ENCODE peak calls at places on chromosomes 5 and 9, in four cellular contexts. Q is cardiac fibroblast, S is mammary epithelial cell, Y is fibroblast of lung. C is an unnamed sample.

GRCh38 chr5:32779754-32780415 is 68.8 kb downstream of the NPR3 start:
- DNase-seq in S (no peak), Q (no peak), Y (peak), C (no peak)

GRCh38 chr9:75001719-75002421 is 26.2 kb downstream of the CARNMT1 start:
- DNase-seq in S (peak), Q (peak), Y (peak), C (peak)

GRCh38 chr9:28056006-28056405 is 482.7 kb upstream of the C9orf72 start:
- DNase-seq in Q (no peak), Y (no peak), S (no peak), C (no peak)

GRCh38 chr5:112733586-112733985 is 4.1 kb upstream of the APC start:
- DNase-seq in S (peak), Y (no peak), Q (no peak), C (no peak)

GRCh38 chr5:77398458-77398857 is 93.7 kb downstream of the WDR41 start:
- DNase-seq in Q (no peak), Y (no peak), S (no peak), C (no peak)

GRCh38 chr5:56060276-56061110 is 65.7 kb upstream of the IL6ST start:
- DNase-seq in S (no peak), Y (peak), Q (no peak), C (no peak)

GRCh38 chr5:125349432-125349831 is 603.0 kb upstream of the ZNF608 start:
- DNase-seq in S (no peak), Q (peak), Y (peak), C (peak)

GRCh38 chr9:114077162-114077837 is 800 bp downstream of the AMBP start:
- DNase-seq in S (no peak), Q (no peak), Y (no peak), C (no peak)

GRCh38 chr9:36056896-36057295 is 20.2 kb downstream of the RECK start:
- DNase-seq in Q (no peak), Y (no peak), S (no peak), C (no peak)

GRCh38 chr9:78021692-78022091 is 9.9 kb downstream of the GNAQ start:
- DNase-seq in Y (no peak), Q (peak), S (no peak), C (peak)

GRCh38 chr9:34995288-34996060 is 5.9 kb downstream of the DNAJB5 start:
- DNase-seq in S (peak), Y (peak), Q (peak), C (peak)

GRCh38 chr5:102722930-102723329 is 32.2 kb upstream of the PAM start:
- DNase-seq in Y (peak), Q (peak), S (peak), C (peak)

GRCh38 chr5:134143964-134144941 is 29.8 kb downstream of the TCF7 start:
- DNase-seq in S (no peak), Y (no peak), Q (no peak), C (no peak)

GRCh38 chr5:54738118-54738972 is 220.8 kb downstream of the SNX18 start:
- DNase-seq in Q (peak), Y (peak), S (no peak), C (no peak)

GRCh38 chr5:1801061-1801953 is at the start of gene NDUFS6:
- DNase-seq in S (peak), Q (peak), Y (peak), C (peak)

GRCh38 chr9:22337261-22337660 is 109.4 kb upstream of the DMRTA1 start:
- DNase-seq in S (no peak), Y (peak), Q (no peak), C (no peak)

GRCh38 chr9:3043369-3043768 is 199.5 kb upstream of the PUM3 start:
- DNase-seq in Y (peak), S (no peak), Q (peak), C (peak)

GRCh38 chr9:121445986-121446385 is 53.7 kb downstream of the GGTA1 start:
- DNase-seq in Q (no peak), S (no peak), Y (no peak), C (no peak)

GRCh38 chr5:172748341-172748843 is 22.6 kb downstream of the DUSP1 start:
- DNase-seq in S (no peak), Q (peak), Y (peak), C (peak)

GRCh38 chr5:168819004-168819626 is 239.9 kb upstream of the PANK3 start:
- DNase-seq in Q (no peak), Y (no peak), S (no peak), C (no peak)

GRCh38 chr9:15423328-15423985 is 781 bp downstream of the SNAPC3 start:
- DNase-seq in S (peak), Q (peak), Y (peak), C (peak)

GRCh38 chr5:53170748-53171349 is 61.3 kb upstream of the MOCS2 start:
- DNase-seq in Q (peak), Y (peak), S (peak), C (peak)

GRCh38 chr5:104223885-104224773 is 661.5 kb upstream of the NUDT12 start:
- DNase-seq in S (no peak), Y (no peak), Q (no peak), C (no peak)

GRCh38 chr5:178249191-178249989 is 16.8 kb upstream of the PHYKPL start:
- DNase-seq in Y (peak), S (peak), Q (peak), C (peak)

GRCh38 chr9:137277329-137278041 is at the start of gene TOR4A:
- DNase-seq in Q (peak), Y (peak), S (no peak), C (peak)

GRCh38 chr5:60977956-60978737 is 33.1 kb downstream of the NDUFAF2 start:
- DNase-seq in Y (no peak), S (no peak), Q (no peak), C (no peak)

GRCh38 chr5:148403344-148403743 is 19.6 kb downstream of the FBXO38 start:
- DNase-seq in S (no peak), Y (no peak), Q (no peak), C (no peak)

GRCh38 chr5:109721741-109722140 is 32.0 kb downstream of the MAN2A1 start:
- DNase-seq in Y (no peak), Q (no peak), S (no peak), C (no peak)

GRCh38 chr5:34868736-34869135 is 29.8 kb downstream of the TTC23L start:
- DNase-seq in Q (no peak), S (no peak), Y (no peak), C (no peak)

GRCh38 chr5:958701-959571 is 49.7 kb upstream of the NKD2 start:
- DNase-seq in S (peak), Q (peak), Y (peak), C (peak)

GRCh38 chr5:140372971-140373487 is 13.0 kb downstream of the SLC4A9 start:
- DNase-seq in Q (peak), S (peak), Y (peak), C (peak)

GRCh38 chr9:87285183-87285582 is 212.5 kb upstream of the DAPK1 start:
- DNase-seq in S (no peak), Q (no peak), Y (peak), C (no peak)

GRCh38 chr9:87286506-87286905 is 211.2 kb upstream of the DAPK1 start:
- DNase-seq in S (no peak), Y (no peak), Q (no peak), C (no peak)

GRCh38 chr9:87292449-87293191 is 205.0 kb upstream of the DAPK1 start:
- DNase-seq in Y (peak), S (no peak), Q (peak), C (peak)

DNA sequence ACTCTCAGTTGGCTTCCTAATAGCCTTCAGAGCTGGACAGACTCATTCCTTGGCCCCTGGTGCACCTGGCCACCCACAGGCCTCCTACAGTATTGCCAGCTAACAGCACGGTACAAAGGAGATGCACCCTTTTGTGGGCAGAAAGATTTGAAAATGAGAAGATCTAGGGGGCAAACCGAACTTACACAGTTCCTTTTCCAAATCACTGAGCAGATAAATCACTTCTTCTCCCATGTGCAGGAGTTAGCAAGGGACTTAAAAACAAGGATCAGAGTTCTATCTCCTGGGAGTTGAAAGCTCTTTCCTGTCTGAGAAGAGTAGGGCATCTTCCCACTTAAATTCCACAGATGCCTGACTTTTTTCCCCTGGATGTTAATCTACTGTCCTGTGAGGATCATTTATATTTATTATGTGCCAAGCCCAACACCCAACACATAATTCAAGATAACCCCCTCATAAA is 207.4 kb upstream of the DAPK1 start:
- DNase-seq in S (peak), Y (peak), Q (peak), C (no peak)
- TF ChIP-seq CTCF in S (peak), Y (peak), Q (peak), C (peak)

DNA sequence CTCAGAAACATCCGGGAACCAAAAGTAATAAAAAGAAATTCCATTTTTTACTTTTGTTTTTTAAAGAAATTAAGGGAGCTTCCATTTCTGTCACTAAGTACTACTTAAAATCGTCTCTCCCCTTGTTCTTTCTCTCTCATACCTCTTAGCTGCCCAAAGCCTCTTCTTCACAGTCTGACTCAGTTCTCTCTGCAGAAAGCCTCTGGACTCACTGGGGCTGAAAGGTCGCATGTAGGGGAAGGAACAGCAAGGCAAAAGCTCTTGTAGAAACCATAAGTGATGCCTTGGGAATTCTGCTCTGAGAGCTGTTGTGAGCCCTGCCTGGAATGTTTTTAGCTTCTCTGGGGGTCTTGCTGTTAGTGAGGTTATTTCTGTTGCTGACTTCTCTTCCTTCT is 100.8 kb upstream of the RANBP3L start:
- DNase-seq in S (no peak), Q (no peak), Y (no peak), C (no peak)
- TF ChIP-seq CTCF in S (no peak), Q (no peak), Y (no peak), C (no peak)

DNA sequence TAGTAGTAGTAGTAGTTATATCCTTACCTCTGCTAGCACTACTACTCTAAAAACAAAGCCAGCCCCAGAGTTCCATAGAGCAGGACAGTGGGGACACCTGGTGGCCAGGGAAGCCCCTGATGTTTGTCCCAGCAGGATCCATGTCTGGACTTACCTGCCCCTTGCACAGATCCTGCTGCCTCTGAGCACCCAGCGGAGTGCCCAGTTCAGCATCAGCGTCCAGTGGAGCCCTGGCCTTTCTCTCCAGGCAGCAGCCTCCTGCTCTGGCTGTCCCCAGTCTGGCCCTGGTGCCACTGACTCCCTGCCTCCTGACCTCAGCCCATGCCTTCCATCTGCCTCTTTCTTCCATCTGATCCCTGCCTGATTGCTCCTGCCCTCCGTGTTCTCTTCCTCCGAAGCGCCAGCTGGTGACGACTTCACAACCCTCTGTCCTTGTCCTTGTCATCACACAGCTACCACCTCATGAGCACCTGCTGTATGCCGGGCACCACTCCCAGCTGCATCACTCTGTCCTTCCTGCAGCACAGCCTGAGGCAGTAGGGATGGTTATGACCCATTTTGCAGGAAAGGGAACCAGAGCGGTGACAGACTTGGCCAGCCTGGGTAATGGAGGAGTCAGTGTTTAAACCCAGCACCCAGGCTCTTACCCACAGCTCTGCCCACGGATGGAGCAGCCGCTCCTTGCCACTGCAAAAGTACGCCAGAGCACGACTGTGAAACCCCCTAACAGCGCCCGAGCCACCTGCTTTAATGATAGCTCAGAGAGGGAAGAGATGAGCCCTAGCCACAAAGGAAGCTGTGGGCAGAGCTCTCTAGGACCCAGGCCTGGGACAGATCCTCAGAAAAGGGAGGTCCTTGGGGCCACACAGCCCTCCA is 11.5 kb downstream of the SARDH start:
- DNase-seq in Y (peak), Q (peak), S (peak), C (peak)
- TF ChIP-seq CTCF in Y (peak), Q (peak), S (peak), C (peak)

GRCh38 chr5:6837519-6838110 is 124.4 kb downstream of the TENT4A start:
- DNase-seq in Y (no peak), Q (no peak), S (no peak), C (no peak)
- TF ChIP-seq CTCF in Y (peak), Q (peak), S (peak), C (peak)

GRCh38 chr5:126808619-126809018 is 31.7 kb downstream of the LMNB1 start:
- DNase-seq in S (peak), Q (peak), Y (peak), C (peak)
- TF ChIP-seq CTCF in S (peak), Q (peak), Y (peak), C (peak)